ENCODE peak calls at places on chromosome 1, in five cellular contexts. One of them, this sample, is unnamed.

GRCh38 chr1:121594096-121594495 is 409.3 kb downstream of the SRGAP2C start:
- DNase-seq in IMR-90: no peak
- DNase-seq in H1: no peak
- DNase-seq in fibroblast of the conjunctiva: no peak
- DNase-seq in ascending aorta: no peak
- DNase-seq in this sample: no peak

GRCh38 chr1:234611799-234612351 is 1.9 kb upstream of the IRF2BP2 start:
- DNase-seq in IMR-90: no peak
- DNase-seq in fibroblast of the conjunctiva: no peak
- DNase-seq in ascending aorta: peak
- DNase-seq in H1: no peak
- DNase-seq in this sample: peak

GRCh38 chr1:26287033-26287711 is 7.3 kb downstream of the SH3BGRL3 start:
- DNase-seq in fibroblast of the conjunctiva: no peak
- DNase-seq in IMR-90: peak
- DNase-seq in ascending aorta: no peak
- DNase-seq in H1: no peak
- DNase-seq in this sample: peak

GRCh38 chr1:202586018-202586821 is 124.0 kb downstream of the SYT2 start:
- DNase-seq in H1: no peak
- DNase-seq in fibroblast of the conjunctiva: no peak
- DNase-seq in ascending aorta: no peak
- DNase-seq in IMR-90: peak
- DNase-seq in this sample: peak

GRCh38 chr1:9595968-9596340 is 7.2 kb downstream of the TMEM201 start:
- DNase-seq in fibroblast of the conjunctiva: no peak
- DNase-seq in ascending aorta: no peak
- DNase-seq in H1: no peak
- DNase-seq in IMR-90: no peak
- DNase-seq in this sample: no peak

GRCh38 chr1:244291171-244291866 is 160.4 kb downstream of the ADSS2 start:
- DNase-seq in ascending aorta: no peak
- DNase-seq in H1: no peak
- DNase-seq in fibroblast of the conjunctiva: no peak
- DNase-seq in IMR-90: no peak
- DNase-seq in this sample: no peak

GRCh38 chr1:118074101-118074500 is 110.9 kb downstream of the SPAG17 start:
- DNase-seq in fibroblast of the conjunctiva: no peak
- DNase-seq in H1: no peak
- DNase-seq in ascending aorta: no peak
- DNase-seq in IMR-90: no peak
- DNase-seq in this sample: no peak

GRCh38 chr1:233459470-233459945 is 132.0 kb downstream of the MAP3K21 start:
- DNase-seq in H1: no peak
- DNase-seq in ascending aorta: no peak
- DNase-seq in IMR-90: no peak
- DNase-seq in fibroblast of the conjunctiva: no peak
- DNase-seq in this sample: peak

GRCh38 chr1:211145944-211146343 is 12.0 kb upstream of the KCNH1 start:
- DNase-seq in ascending aorta: no peak
- DNase-seq in IMR-90: no peak
- DNase-seq in fibroblast of the conjunctiva: no peak
- DNase-seq in H1: no peak
- DNase-seq in this sample: no peak

GRCh38 chr1:87513270-87513669 is 184.6 kb downstream of the LMO4 start:
- DNase-seq in fibroblast of the conjunctiva: no peak
- DNase-seq in ascending aorta: no peak
- DNase-seq in IMR-90: peak
- DNase-seq in H1: no peak
- DNase-seq in this sample: peak

GRCh38 chr1:204945565-204945977 is 74.9 kb downstream of the NFASC start:
- DNase-seq in fibroblast of the conjunctiva: no peak
- DNase-seq in IMR-90: no peak
- DNase-seq in H1: no peak
- DNase-seq in ascending aorta: no peak
- DNase-seq in this sample: peak

GRCh38 chr1:150272379-150272840 is at the start of gene C1orf54:
- DNase-seq in H1: peak
- DNase-seq in fibroblast of the conjunctiva: peak
- DNase-seq in ascending aorta: peak
- DNase-seq in IMR-90: peak
- DNase-seq in this sample: no peak

GRCh38 chr1:153922076-153922837 is 515 bp downstream of the GATAD2B start:
- DNase-seq in fibroblast of the conjunctiva: no peak
- DNase-seq in IMR-90: no peak
- DNase-seq in ascending aorta: no peak
- DNase-seq in H1: peak
- DNase-seq in this sample: peak

GRCh38 chr1:205571747-205572146 is 60.1 kb downstream of the ELK4 start:
- DNase-seq in fibroblast of the conjunctiva: no peak
- DNase-seq in IMR-90: no peak
- DNase-seq in H1: peak
- DNase-seq in ascending aorta: no peak
- DNase-seq in this sample: no peak

GRCh38 chr1:200877839-200878551 is 5.2 kb downstream of the GPR25 start:
- DNase-seq in fibroblast of the conjunctiva: no peak
- DNase-seq in H1: peak
- DNase-seq in IMR-90: no peak
- DNase-seq in ascending aorta: no peak
- DNase-seq in this sample: no peak

This sample was measured in kidney tubule cell.